ENCODE peak calls at places on chromosome 13, in nine cellular contexts. N is A549, R is GM23248, V is astrocyte, O is brain microvascular endothelial cell, C is fibroblast of lung, F is pancreas, D is H9, Y is ascending aorta. Q is an unnamed sample.

GRCh38 chr13:80376554-80376953 is 35.6 kb upstream of the SPRY2 start:
- DNase-seq in N (no peak), R (no peak), V (no peak), O (no peak), C (no peak), F (no peak), D (no peak), Y (no peak), Q (no peak)

GRCh38 chr13:46654956-46655726 is 102.2 kb downstream of the LRCH1 start:
- DNase-seq in N (no peak), R (no peak), V (no peak), O (no peak), C (peak), F (no peak), D (no peak), Y (no peak), Q (no peak)

GRCh38 chr13:104477256-104477655 is 1411.0 kb upstream of the SLC10A2 start:
- DNase-seq in N (no peak), R (no peak), V (peak), O (peak), C (peak), F (no peak), D (no peak), Y (no peak), Q (no peak)

GRCh38 chr13:106464076-106464475 is 71.4 kb downstream of the EFNB2 start:
- DNase-seq in N (no peak), R (no peak), V (peak), O (peak), C (peak), F (no peak), D (no peak), Y (no peak), Q (no peak)

GRCh38 chr13:29077051-29077813 is 257.1 kb downstream of the MTUS2 start:
- DNase-seq in N (no peak), R (no peak), V (no peak), O (no peak), C (no peak), F (no peak), D (no peak), Y (no peak), Q (no peak)

GRCh38 chr13:106768991-106769390 is 201.1 kb upstream of the ARGLU1 start:
- DNase-seq in N (no peak), R (no peak), V (no peak), O (no peak), C (no peak), F (no peak), D (no peak), Y (no peak), Q (no peak)

GRCh38 chr13:99179460-99179859 is 21.2 kb upstream of the UBAC2 start:
- DNase-seq in N (no peak), R (no peak), V (no peak), O (no peak), C (no peak), F (no peak), D (no peak), Y (no peak), Q (no peak)

GRCh38 chr13:36192166-36192565 is 22.2 kb downstream of the SOHLH2 start:
- DNase-seq in N (no peak), R (peak), V (no peak), O (no peak), C (no peak), F (no peak), D (no peak), Y (no peak), Q (no peak)

GRCh38 chr13:41588899-41589298 is 131.5 kb downstream of the RGCC start:
- DNase-seq in N (peak), R (peak), V (peak), O (peak), C (peak), F (no peak), D (no peak), Y (no peak), Q (no peak)

GRCh38 chr13:43261018-43261417 is 237.6 kb downstream of the DNAJC15 start:
- DNase-seq in N (peak), R (peak), V (peak), O (peak), C (peak), F (no peak), D (no peak), Y (no peak), Q (no peak)

GRCh38 chr13:51818771-51819511 is 15.0 kb upstream of the DHRS12 start:
- DNase-seq in N (no peak), R (peak), V (peak), O (no peak), C (peak), F (no peak), D (no peak), Y (no peak), Q (no peak)

GRCh38 chr13:114282143-114282685 is 813 bp downstream of the UPF3A start:
- DNase-seq in N (peak), R (peak), V (no peak), O (peak), C (peak), F (peak), D (peak), Y (peak), Q (no peak)

GRCh38 chr13:50634339-50634738 is 209.2 kb downstream of the DLEU7 start:
- DNase-seq in N (no peak), R (no peak), V (no peak), O (no peak), C (no peak), F (no peak), D (no peak), Y (no peak), Q (no peak)

GRCh38 chr13:106210327-106210726 is 325.1 kb downstream of the EFNB2 start:
- DNase-seq in N (no peak), R (no peak), V (no peak), O (peak), C (no peak), F (no peak), D (no peak), Y (no peak), Q (no peak)

GRCh38 chr13:77918391-77919261 is at the start of gene EDNRB:
- DNase-seq in N (no peak), R (peak), V (peak), O (peak), C (peak), F (no peak), D (peak), Y (peak), Q (no peak)

GRCh38 chr13:48993150-48993549 is 17.4 kb downstream of the FNDC3A start:
- DNase-seq in N (no peak), R (no peak), V (no peak), O (no peak), C (no peak), F (no peak), D (no peak), Y (no peak), Q (no peak)

GRCh38 chr13:37878921-37879320 is 9.3 kb upstream of the TRPC4 start:
- DNase-seq in N (no peak), R (no peak), V (no peak), O (no peak), C (no peak), F (no peak), D (no peak), Y (no peak), Q (no peak)

GRCh38 chr13:46586766-46587509 is 34.0 kb downstream of the LRCH1 start:
- DNase-seq in N (no peak), R (peak), V (peak), O (no peak), C (no peak), F (no peak), D (no peak), Y (no peak), Q (no peak)

GRCh38 chr13:83895994-83896580 is 13.8 kb upstream of the SLITRK1 start:
- DNase-seq in N (no peak), R (no peak), V (peak), O (peak), C (no peak), F (no peak), D (no peak), Y (no peak), Q (no peak)

GRCh38 chr13:44865722-44866484 is 123.4 kb downstream of the NUFIP1 start:
- DNase-seq in N (no peak), R (no peak), V (no peak), O (no peak), C (no peak), F (no peak), D (no peak), Y (no peak), Q (no peak)

GRCh38 chr13:24827799-24828198 is 63.8 kb downstream of the RNF17 start:
- DNase-seq in N (no peak), R (no peak), V (no peak), O (no peak), C (no peak), F (no peak), D (no peak), Y (no peak), Q (no peak)

GRCh38 chr13:83498486-83499190 is 383.6 kb downstream of the SLITRK1 start:
- DNase-seq in N (peak), R (peak), V (peak), O (peak), C (peak), F (no peak), D (no peak), Y (no peak), Q (no peak)

GRCh38 chr13:47076536-47076935 is 179.7 kb upstream of the HTR2A start:
- DNase-seq in N (no peak), R (peak), V (peak), O (no peak), C (no peak), F (no peak), D (no peak), Y (no peak), Q (no peak)

GRCh38 chr13:94054159-94054558 is 425.3 kb downstream of the DCT start:
- DNase-seq in N (no peak), R (no peak), V (no peak), O (no peak), C (no peak), F (no peak), D (no peak), Y (no peak), Q (no peak)

GRCh38 chr13:45325806-45326205 is 15.2 kb downstream of the TPT1 start:
- DNase-seq in N (no peak), R (peak), V (peak), O (peak), C (peak), F (peak), D (no peak), Y (peak), Q (no peak)

GRCh38 chr13:71860547-71861131 is 6.4 kb downstream of the DACH1 start:
- DNase-seq in N (no peak), R (no peak), V (no peak), O (no peak), C (no peak), F (no peak), D (no peak), Y (no peak), Q (no peak)

GRCh38 chr13:39144941-39145533 is 106.8 kb downstream of the NHLRC3 start:
- DNase-seq in N (peak), R (peak), V (peak), O (peak), C (peak), F (peak), D (peak), Y (peak), Q (peak)

GRCh38 chr13:30165791-30166190 is 141.6 kb downstream of the KATNAL1 start:
- DNase-seq in N (no peak), R (peak), V (peak), O (peak), C (no peak), F (no peak), D (no peak), Y (no peak), Q (no peak)

GRCh38 chr13:94063096-94063495 is 416.4 kb downstream of the DCT start:
- DNase-seq in N (no peak), R (peak), V (peak), O (peak), C (peak), F (no peak), D (no peak), Y (no peak), Q (no peak)

GRCh38 chr13:64934569-64935362 is 2295.4 kb downstream of the PCDH9 start:
- DNase-seq in N (no peak), R (no peak), V (no peak), O (no peak), C (no peak), F (no peak), D (no peak), Y (no peak), Q (no peak)

GRCh38 chr13:64935441-64935840 is 2294.7 kb downstream of the PCDH9 start:
- DNase-seq in N (no peak), R (no peak), V (no peak), O (no peak), C (no peak), F (no peak), D (no peak), Y (no peak), Q (no peak)

GRCh38 chr13:64925727-64926126 is 2304.4 kb downstream of the PCDH9 start:
- DNase-seq in N (no peak), R (no peak), V (no peak), O (no peak), C (no peak), F (no peak), D (no peak), Y (no peak), Q (no peak)

GRCh38 chr13:64928704-64929499 is 2301.2 kb downstream of the PCDH9 start:
- DNase-seq in N (peak), R (peak), V (peak), O (peak), C (peak), F (no peak), D (no peak), Y (no peak), Q (no peak)

GRCh38 chr13:64930636-64931035 is 2299.5 kb downstream of the PCDH9 start:
- DNase-seq in N (no peak), R (no peak), V (no peak), O (no peak), C (no peak), F (no peak), D (no peak), Y (no peak), Q (no peak)
- H3K27ac ChIP-seq in N (no peak), R (no peak), V (no peak), O (no peak), C (no peak), F (no peak), D (no peak), Y (no peak), Q (no peak)

DNA sequence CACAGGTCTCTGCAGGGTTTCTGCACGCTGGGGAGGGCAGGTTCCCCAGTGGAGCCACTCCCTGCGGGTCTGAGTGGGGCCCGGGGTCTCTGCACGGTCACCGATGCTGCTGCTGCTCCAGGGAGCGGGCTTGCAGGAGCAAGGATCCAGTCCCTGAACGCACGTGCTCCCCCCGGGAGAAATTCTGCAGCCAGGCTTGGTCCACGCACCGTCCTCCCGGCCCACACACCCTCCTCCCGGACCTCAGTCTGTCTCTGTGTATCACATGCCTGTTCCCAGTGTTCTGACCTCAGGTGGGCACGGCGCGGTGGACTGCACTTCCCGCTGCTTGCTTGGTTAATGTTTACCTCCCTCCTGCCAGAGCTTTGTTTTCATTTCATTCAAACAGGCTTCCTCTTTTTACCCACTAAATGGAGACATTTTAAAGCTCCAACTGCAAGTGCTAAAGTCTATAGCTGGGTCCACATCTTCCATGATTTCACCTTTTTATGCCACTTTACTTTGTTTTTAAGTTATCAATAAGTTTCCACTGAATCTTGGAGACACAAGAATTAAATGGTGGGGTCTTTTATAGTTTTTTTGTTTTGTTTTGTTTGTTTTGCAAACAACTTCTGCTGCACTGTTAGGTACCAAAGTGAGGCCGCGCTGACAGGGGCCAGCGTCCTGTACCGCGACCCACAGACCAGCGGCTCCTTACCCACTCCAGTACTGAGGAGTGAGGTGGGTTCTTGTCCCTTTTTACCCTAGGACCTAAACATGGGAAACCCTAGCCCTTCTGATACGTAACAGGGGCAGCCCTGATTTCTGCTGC is 76.0 kb upstream of the MCF2L start:
- DNase-seq in N (no peak), R (no peak), V (no peak), O (no peak), C (no peak), F (peak), D (no peak), Y (no peak), Q (no peak)
- H3K27ac ChIP-seq in N (no peak), R (no peak), V (no peak), O (no peak), C (no peak), F (peak), D (no peak), Y (no peak), Q (no peak)

DNA sequence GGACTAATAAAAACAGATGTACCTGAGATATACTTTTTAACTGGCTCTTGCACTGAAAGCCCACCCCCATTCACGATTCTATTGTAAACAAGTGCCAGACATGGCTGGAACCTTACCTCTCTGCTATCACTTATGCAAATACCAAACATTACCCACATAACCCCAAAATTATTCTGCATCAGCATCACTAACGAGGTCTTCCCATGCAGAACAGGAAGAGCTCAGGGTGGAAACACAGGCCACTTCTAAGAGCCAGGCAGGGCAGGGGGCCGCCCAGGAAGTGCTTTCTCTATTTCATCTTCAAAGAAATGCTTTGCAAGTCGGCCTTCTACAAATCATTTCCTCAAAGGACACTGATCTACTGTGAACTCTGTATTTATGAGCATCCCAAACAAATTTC is 7.3 kb downstream of the IRS2 start:
- DNase-seq in N (no peak), R (no peak), V (no peak), O (no peak), C (no peak), F (no peak), D (no peak), Y (no peak), Q (no peak)
- H3K27ac ChIP-seq in N (peak), R (no peak), V (no peak), O (no peak), C (no peak), F (no peak), D (no peak), Y (peak), Q (peak)

GRCh38 chr13:73428137-73428536 is 369.3 kb downstream of the KLF5 start:
- DNase-seq in N (peak), R (peak), V (peak), O (peak), C (peak), F (no peak), D (no peak), Y (no peak), Q (no peak)
- H3K27ac ChIP-seq in N (peak), R (no peak), V (peak), O (no peak), C (no peak), F (no peak), D (no peak), Y (no peak), Q (no peak)

GRCh38 chr13:91544723-91545122 is 146.3 kb downstream of the GPC5 start:
- DNase-seq in N (no peak), R (no peak), V (no peak), O (no peak), C (no peak), F (no peak), D (peak), Y (no peak), Q (no peak)

GRCh38 chr13:91534996-91535395 is 136.6 kb downstream of the GPC5 start:
- DNase-seq in N (no peak), R (no peak), V (no peak), O (no peak), C (no peak), F (no peak), D (no peak), Y (no peak), Q (no peak)

GRCh38 chr13:91537376-91537775 is 139.0 kb downstream of the GPC5 start:
- DNase-seq in N (no peak), R (no peak), V (no peak), O (no peak), C (no peak), F (no peak), D (no peak), Y (no peak), Q (no peak)

GRCh38 chr13:91539458-91540156 is 141.2 kb downstream of the GPC5 start:
- DNase-seq in N (no peak), R (no peak), V (no peak), O (no peak), C (no peak), F (no peak), D (no peak), Y (no peak), Q (no peak)

GRCh38 chr13:91540157-91540736 is 141.8 kb downstream of the GPC5 start:
- DNase-seq in N (no peak), R (no peak), V (no peak), O (no peak), C (peak), F (no peak), D (no peak), Y (no peak), Q (no peak)
- H3K27ac ChIP-seq in N (no peak), R (no peak), V (no peak), O (no peak), C (no peak), F (no peak), D (no peak), Y (no peak), Q (no peak)

GRCh38 chr13:112233256-112233655 is 142.9 kb upstream of the SPACA7 start:
- DNase-seq in N (no peak), R (no peak), V (no peak), O (no peak), C (no peak), F (no peak), D (no peak), Y (no peak), Q (no peak)

GRCh38 chr13:112229445-112229844 is 146.7 kb upstream of the SPACA7 start:
- DNase-seq in N (no peak), R (no peak), V (no peak), O (no peak), C (no peak), F (no peak), D (no peak), Y (no peak), Q (no peak)

GRCh38 chr13:112231451-112232083 is 144.6 kb upstream of the SPACA7 start:
- DNase-seq in N (no peak), R (no peak), V (no peak), O (no peak), C (no peak), F (no peak), D (no peak), Y (no peak), Q (no peak)

GRCh38 chr13:112227031-112227430 is 149.1 kb upstream of the SPACA7 start:
- DNase-seq in N (no peak), R (no peak), V (no peak), O (no peak), C (no peak), F (no peak), D (no peak), Y (no peak), Q (no peak)

DNA sequence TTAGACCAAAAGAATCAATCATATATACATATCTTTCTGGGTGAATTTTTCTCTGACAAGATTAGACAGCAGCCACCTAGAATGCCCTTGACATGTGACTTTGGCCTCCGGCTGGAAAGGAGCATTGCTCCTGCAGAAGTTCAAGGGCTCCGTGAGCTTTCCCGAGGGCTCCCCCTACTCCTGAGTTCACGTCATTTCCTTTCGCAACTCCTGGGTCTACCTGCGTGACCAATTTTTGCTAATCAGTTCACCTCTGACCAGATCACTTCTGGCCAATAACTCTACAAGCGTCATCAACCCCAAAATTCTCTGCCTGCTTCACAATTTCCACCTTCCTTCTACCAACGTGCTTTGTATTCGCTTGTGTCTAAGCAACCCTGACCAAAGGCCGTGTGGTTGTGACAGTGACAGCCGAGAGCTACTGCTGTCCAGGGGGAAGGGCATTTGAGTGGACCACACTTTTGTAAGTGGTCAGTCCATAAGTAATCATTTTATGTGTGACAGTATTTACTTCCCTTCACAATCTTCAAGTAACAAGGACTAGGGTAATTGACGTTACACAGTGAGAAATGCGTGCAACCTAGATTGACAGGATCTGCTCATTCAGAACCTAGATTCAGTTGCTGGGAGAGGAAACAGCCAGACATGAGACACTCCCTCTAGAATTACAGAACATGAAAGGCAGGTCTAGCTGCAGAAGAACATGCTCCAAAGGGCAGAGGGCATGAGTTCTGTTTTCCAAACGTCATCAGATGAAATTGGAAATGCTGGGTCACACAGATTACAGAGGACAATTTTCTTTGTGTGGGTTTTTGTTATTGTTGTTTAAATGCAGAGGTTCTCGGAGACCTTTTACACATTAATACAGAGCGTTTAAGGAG is 145.9 kb upstream of the SPACA7 start:
- DNase-seq in N (no peak), R (no peak), V (no peak), O (no peak), C (no peak), F (no peak), D (no peak), Y (no peak), Q (no peak)
- H3K27ac ChIP-seq in N (no peak), R (no peak), V (no peak), O (no peak), C (no peak), F (no peak), D (no peak), Y (no peak), Q (no peak)

GRCh38 chr13:75687145-75687763 is 51.1 kb downstream of the LMO7 start:
- DNase-seq in N (peak), R (peak), V (no peak), O (peak), C (peak), F (no peak), D (no peak), Y (no peak), Q (no peak)
- H3K27ac ChIP-seq in N (no peak), R (peak), V (no peak), O (no peak), C (no peak), F (no peak), D (no peak), Y (no peak), Q (no peak)